ENCODE peak calls at places on chromosomes 11 and 22, in eight cellular contexts. One of them, this sample, is unnamed.

GRCh38 chr11:32434387-32435151 is 770 bp downstream of the WT1 start:
- DNase-seq in neural progenitor cell: peak
- DNase-seq in fibroblast of villous mesenchyme: no peak
- DNase-seq in uterus: peak
- DNase-seq in psoas muscle: no peak
- DNase-seq in HCT116: no peak
- DNase-seq in foreskin fibroblast: no peak
- DNase-seq in fibroblast of pulmonary artery: peak
- DNase-seq in this sample: no peak

GRCh38 chr22:49904040-49904369 is 14.2 kb downstream of the ALG12 start:
- DNase-seq in neural progenitor cell: no peak
- DNase-seq in fibroblast of villous mesenchyme: no peak
- DNase-seq in uterus: no peak
- DNase-seq in psoas muscle: peak
- DNase-seq in HCT116: no peak
- DNase-seq in foreskin fibroblast: no peak
- DNase-seq in fibroblast of pulmonary artery: no peak
- DNase-seq in this sample: no peak

GRCh38 chr11:132177106-132177505 is 806.7 kb downstream of the NTM start:
- DNase-seq in neural progenitor cell: peak
- DNase-seq in fibroblast of villous mesenchyme: peak
- DNase-seq in uterus: no peak
- DNase-seq in psoas muscle: no peak
- DNase-seq in HCT116: no peak
- DNase-seq in foreskin fibroblast: peak
- DNase-seq in fibroblast of pulmonary artery: peak
- DNase-seq in this sample: peak

GRCh38 chr11:133762538-133762937 is 82.8 kb downstream of the SPATA19 start:
- DNase-seq in neural progenitor cell: no peak
- DNase-seq in fibroblast of villous mesenchyme: no peak
- DNase-seq in uterus: no peak
- DNase-seq in psoas muscle: no peak
- DNase-seq in HCT116: no peak
- DNase-seq in foreskin fibroblast: no peak
- DNase-seq in fibroblast of pulmonary artery: no peak
- DNase-seq in this sample: no peak

GRCh38 chr11:43936081-43936480 is 6.4 kb upstream of the C11orf96 start:
- DNase-seq in neural progenitor cell: no peak
- DNase-seq in fibroblast of villous mesenchyme: no peak
- DNase-seq in uterus: no peak
- DNase-seq in psoas muscle: no peak
- DNase-seq in HCT116: no peak
- DNase-seq in foreskin fibroblast: no peak
- DNase-seq in fibroblast of pulmonary artery: no peak
- DNase-seq in this sample: no peak

GRCh38 chr11:65719887-65720236 is 736 bp downstream of the RNASEH2C start:
- DNase-seq in neural progenitor cell: no peak
- DNase-seq in fibroblast of villous mesenchyme: peak
- DNase-seq in uterus: peak
- DNase-seq in psoas muscle: no peak
- DNase-seq in HCT116: no peak
- DNase-seq in foreskin fibroblast: peak
- DNase-seq in fibroblast of pulmonary artery: peak
- DNase-seq in this sample: peak

GRCh38 chr11:108766596-108767173 is 101.8 kb downstream of the DDX10 start:
- DNase-seq in neural progenitor cell: no peak
- DNase-seq in fibroblast of villous mesenchyme: no peak
- DNase-seq in uterus: no peak
- DNase-seq in psoas muscle: no peak
- DNase-seq in HCT116: no peak
- DNase-seq in foreskin fibroblast: no peak
- DNase-seq in fibroblast of pulmonary artery: no peak
- DNase-seq in this sample: peak

GRCh38 chr11:69859275-69859934 is 40.2 kb upstream of the FGF3 start:
- DNase-seq in neural progenitor cell: no peak
- DNase-seq in fibroblast of villous mesenchyme: no peak
- DNase-seq in uterus: no peak
- DNase-seq in psoas muscle: no peak
- DNase-seq in HCT116: no peak
- DNase-seq in foreskin fibroblast: no peak
- DNase-seq in fibroblast of pulmonary artery: no peak
- DNase-seq in this sample: no peak

GRCh38 chr11:858993-859339 is 16.3 kb downstream of the TSPAN4 start:
- DNase-seq in neural progenitor cell: no peak
- DNase-seq in fibroblast of villous mesenchyme: no peak
- DNase-seq in uterus: no peak
- DNase-seq in psoas muscle: no peak
- DNase-seq in HCT116: no peak
- DNase-seq in foreskin fibroblast: no peak
- DNase-seq in fibroblast of pulmonary artery: no peak
- DNase-seq in this sample: no peak
- H3K4me3 ChIP-seq in neural progenitor cell: no peak
- H3K4me3 ChIP-seq in fibroblast of villous mesenchyme: peak
- H3K4me3 ChIP-seq in uterus: no peak
- H3K4me3 ChIP-seq in psoas muscle: no peak
- H3K4me3 ChIP-seq in HCT116: no peak
- H3K4me3 ChIP-seq in foreskin fibroblast: no peak
- H3K4me3 ChIP-seq in fibroblast of pulmonary artery: no peak
- H3K4me3 ChIP-seq in this sample: no peak

GRCh38 chr22:21876486-21877176 is 9.2 kb upstream of the MAPK1 start:
- DNase-seq in neural progenitor cell: no peak
- DNase-seq in fibroblast of villous mesenchyme: peak
- DNase-seq in uterus: no peak
- DNase-seq in psoas muscle: no peak
- DNase-seq in HCT116: no peak
- DNase-seq in foreskin fibroblast: peak
- DNase-seq in fibroblast of pulmonary artery: peak
- DNase-seq in this sample: no peak
- TF ChIP-seq CTCF in neural progenitor cell: no peak
- TF ChIP-seq CTCF in fibroblast of villous mesenchyme: no peak
- TF ChIP-seq CTCF in uterus: no peak
- TF ChIP-seq CTCF in psoas muscle: no peak
- TF ChIP-seq CTCF in HCT116: no peak
- TF ChIP-seq CTCF in foreskin fibroblast: no peak
- TF ChIP-seq CTCF in fibroblast of pulmonary artery: no peak
- TF ChIP-seq CTCF in this sample: no peak

DNA sequence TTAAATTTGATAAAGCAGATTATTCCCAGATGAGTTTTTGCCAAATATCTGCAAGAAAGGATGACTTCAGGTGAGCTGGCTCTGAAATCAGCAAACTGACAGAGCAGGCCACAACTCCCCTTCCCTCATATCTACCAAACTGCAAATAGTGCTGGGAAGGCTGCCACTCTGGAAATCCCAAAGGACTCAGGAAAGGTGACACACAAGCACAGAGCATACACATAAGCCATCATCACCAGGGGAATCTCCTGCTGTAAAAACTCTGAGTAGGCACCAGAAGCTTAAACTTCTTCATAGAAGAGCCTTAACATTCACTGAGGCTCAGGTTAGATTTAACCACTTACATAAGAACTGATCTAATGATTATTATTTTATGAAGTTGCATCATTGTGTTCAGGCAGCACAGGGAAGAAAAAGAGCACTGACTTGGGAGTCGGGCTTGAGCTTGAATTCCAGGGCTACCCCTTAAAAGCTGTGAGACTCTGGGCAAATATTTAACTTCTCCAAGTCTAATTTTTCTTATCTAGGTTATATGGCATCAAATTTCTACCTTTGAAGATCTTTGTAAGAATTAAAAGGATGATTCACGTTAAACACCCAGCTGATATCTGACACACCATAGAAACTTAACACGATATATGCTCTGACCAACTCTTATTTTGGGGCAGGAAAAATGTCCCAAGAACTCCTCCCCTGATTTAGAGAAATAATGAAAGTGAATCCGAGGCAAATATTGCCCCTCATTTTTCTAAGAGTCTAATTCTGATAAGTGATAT is 15.0 kb downstream of the SYTL2 start:
- DNase-seq in neural progenitor cell: no peak
- DNase-seq in fibroblast of villous mesenchyme: no peak
- DNase-seq in uterus: no peak
- DNase-seq in psoas muscle: no peak
- DNase-seq in HCT116: no peak
- DNase-seq in foreskin fibroblast: no peak
- DNase-seq in fibroblast of pulmonary artery: no peak
- DNase-seq in this sample: no peak
- H3K4me3 ChIP-seq in neural progenitor cell: no peak
- H3K4me3 ChIP-seq in fibroblast of villous mesenchyme: no peak
- H3K4me3 ChIP-seq in uterus: no peak
- H3K4me3 ChIP-seq in psoas muscle: no peak
- H3K4me3 ChIP-seq in HCT116: no peak
- H3K4me3 ChIP-seq in foreskin fibroblast: no peak
- H3K4me3 ChIP-seq in fibroblast of pulmonary artery: no peak
- H3K4me3 ChIP-seq in this sample: no peak

DNA sequence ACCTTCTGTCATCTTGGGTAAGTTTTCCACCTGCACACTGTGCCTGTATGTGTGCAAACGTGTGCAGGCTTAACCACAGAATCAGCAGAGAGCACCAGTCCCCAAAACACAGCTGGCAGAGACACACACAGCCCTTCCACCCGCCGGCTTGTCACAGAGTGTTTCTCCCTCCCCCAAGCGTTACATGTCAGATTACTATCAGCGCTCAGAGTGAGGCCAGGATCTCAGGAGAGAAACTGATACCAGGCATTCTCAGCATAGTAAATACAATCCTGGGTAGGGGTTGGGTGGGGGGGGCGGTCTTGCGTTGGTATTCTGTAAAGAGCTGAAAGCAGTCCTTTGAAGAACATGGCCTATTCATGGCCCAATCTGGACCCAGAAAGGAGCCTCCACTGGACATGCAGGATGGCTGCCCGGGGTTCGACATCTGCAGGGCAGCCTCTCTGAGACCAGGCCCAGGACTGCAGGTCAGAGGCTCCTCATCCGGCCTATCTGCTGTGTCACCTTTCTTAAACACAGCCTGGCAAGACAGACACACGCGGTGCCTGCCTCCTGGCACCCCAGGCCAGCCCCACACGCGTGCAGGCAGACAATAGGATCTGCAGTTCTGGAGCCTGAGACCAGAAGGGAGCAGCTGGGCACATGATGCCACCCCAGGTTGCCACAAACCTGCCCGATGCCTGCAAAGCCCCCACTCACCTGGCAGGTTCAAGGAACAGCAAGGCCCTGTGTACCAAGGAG is 1.7 kb downstream of the OSBPL5 start:
- DNase-seq in neural progenitor cell: no peak
- DNase-seq in fibroblast of villous mesenchyme: no peak
- DNase-seq in uterus: no peak
- DNase-seq in psoas muscle: peak
- DNase-seq in HCT116: no peak
- DNase-seq in foreskin fibroblast: peak
- DNase-seq in fibroblast of pulmonary artery: no peak
- DNase-seq in this sample: no peak
- TF ChIP-seq CTCF in neural progenitor cell: no peak
- TF ChIP-seq CTCF in fibroblast of villous mesenchyme: no peak
- TF ChIP-seq CTCF in uterus: no peak
- TF ChIP-seq CTCF in psoas muscle: no peak
- TF ChIP-seq CTCF in HCT116: no peak
- TF ChIP-seq CTCF in foreskin fibroblast: no peak
- TF ChIP-seq CTCF in fibroblast of pulmonary artery: no peak
- TF ChIP-seq CTCF in this sample: no peak

DNA sequence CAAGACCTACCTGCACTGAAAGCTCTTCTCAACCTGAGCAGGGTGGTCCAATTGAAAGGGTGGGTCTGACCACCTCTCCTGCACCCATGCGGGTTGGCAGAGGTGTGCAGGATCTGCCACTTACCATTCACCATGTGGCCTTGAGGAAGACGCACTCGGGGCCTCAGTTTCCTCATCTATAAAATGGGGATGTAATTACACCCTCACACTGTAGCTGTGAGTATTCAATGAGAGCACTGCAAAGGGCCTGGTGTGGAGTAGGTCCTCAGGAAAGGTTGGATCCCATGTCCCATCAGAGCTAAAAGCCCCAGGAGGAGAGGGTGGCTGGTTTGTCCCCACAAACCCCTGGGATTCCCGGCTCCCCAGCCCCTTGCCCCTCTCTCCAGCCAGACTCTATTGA is 557 bp upstream of the TAGLN start:
- DNase-seq in neural progenitor cell: no peak
- DNase-seq in fibroblast of villous mesenchyme: no peak
- DNase-seq in uterus: no peak
- DNase-seq in psoas muscle: no peak
- DNase-seq in HCT116: no peak
- DNase-seq in foreskin fibroblast: no peak
- DNase-seq in fibroblast of pulmonary artery: no peak
- DNase-seq in this sample: no peak
- H3K4me3 ChIP-seq in neural progenitor cell: peak
- H3K4me3 ChIP-seq in fibroblast of villous mesenchyme: peak
- H3K4me3 ChIP-seq in uterus: peak
- H3K4me3 ChIP-seq in psoas muscle: peak
- H3K4me3 ChIP-seq in HCT116: peak
- H3K4me3 ChIP-seq in foreskin fibroblast: peak
- H3K4me3 ChIP-seq in fibroblast of pulmonary artery: peak
- H3K4me3 ChIP-seq in this sample: no peak

DNA sequence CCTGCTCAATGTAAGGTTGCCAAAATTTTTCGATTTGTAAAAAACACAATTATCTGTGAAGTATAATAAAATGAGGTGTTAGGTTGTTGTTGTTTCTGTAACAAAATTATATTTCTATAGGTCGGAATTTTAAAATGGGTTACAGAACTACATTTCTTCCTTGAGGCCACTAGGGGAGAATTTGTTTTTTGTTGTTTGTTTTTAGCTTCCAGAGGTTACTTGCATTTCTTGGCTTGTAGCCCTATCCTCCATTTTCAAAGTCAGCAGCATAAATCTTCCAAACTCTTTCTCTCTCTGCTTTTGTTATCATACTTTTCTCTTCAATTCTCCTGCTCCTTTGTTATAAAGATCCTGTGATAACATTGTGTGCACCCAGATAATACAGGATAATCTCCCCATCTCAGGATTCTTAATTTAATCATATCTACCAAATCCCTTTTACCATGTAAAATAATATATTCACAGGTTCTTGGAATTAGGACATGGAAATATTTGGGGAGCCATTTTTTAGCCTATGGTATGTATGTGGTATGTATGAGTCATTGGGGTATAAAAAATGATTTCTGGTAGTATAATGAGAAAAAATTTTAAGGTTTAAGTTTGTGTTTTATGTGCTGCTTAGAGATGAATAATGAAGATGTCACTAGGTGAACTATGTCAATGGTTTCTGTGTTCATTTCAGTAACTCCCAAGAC is 9.4 kb upstream of the PATL1 start:
- DNase-seq in neural progenitor cell: no peak
- DNase-seq in fibroblast of villous mesenchyme: peak
- DNase-seq in uterus: no peak
- DNase-seq in psoas muscle: no peak
- DNase-seq in HCT116: no peak
- DNase-seq in foreskin fibroblast: peak
- DNase-seq in fibroblast of pulmonary artery: peak
- DNase-seq in this sample: no peak
- TF ChIP-seq CTCF in neural progenitor cell: no peak
- TF ChIP-seq CTCF in fibroblast of villous mesenchyme: peak
- TF ChIP-seq CTCF in uterus: no peak
- TF ChIP-seq CTCF in psoas muscle: no peak
- TF ChIP-seq CTCF in HCT116: no peak
- TF ChIP-seq CTCF in foreskin fibroblast: no peak
- TF ChIP-seq CTCF in fibroblast of pulmonary artery: peak
- TF ChIP-seq CTCF in this sample: no peak

This sample was measured in epithelial cell of esophagus.